ENCODE peak calls at places on chromosome 22, in ten cellular contexts. L is ovary, B is stomach, T is body of pancreas, E is PC-9, P is dorsolateral prefrontal cortex, S is tibial artery, D is RWPE1, I is adrenal gland, F is endodermal cell. Y is an unnamed sample.

GRCh38 chr22:49086606-49087157 is 741.0 kb downstream of the BRD1 start:
- DNase-seq in L (no peak), B (no peak), T (no peak), E (no peak), P (no peak), S (no peak), D (no peak), I (no peak), F (no peak), Y (no peak)

GRCh38 chr22:50143096-50143495 is 27.4 kb upstream of the PANX2 start:
- DNase-seq in L (no peak), B (no peak), T (no peak), E (no peak), P (no peak), S (no peak), D (no peak), I (no peak), F (no peak), Y (no peak)

GRCh38 chr22:19113429-19113828 is 8.8 kb downstream of the DGCR2 start:
- DNase-seq in L (no peak), B (no peak), T (no peak), E (no peak), P (no peak), S (no peak), D (no peak), I (no peak), F (no peak), Y (no peak)

GRCh38 chr22:39592104-39593060 is 21.8 kb downstream of the CACNA1I start:
- DNase-seq in L (peak), B (peak), T (peak), E (peak), P (no peak), S (no peak), D (peak), I (peak), F (peak), Y (no peak)

GRCh38 chr22:49900441-49901230 is 17.6 kb downstream of the ALG12 start:
- DNase-seq in L (no peak), B (no peak), T (no peak), E (no peak), P (peak), S (no peak), D (no peak), I (no peak), F (no peak), Y (no peak)

GRCh38 chr22:29782061-29782845 is 15.1 kb downstream of the UQCR10 start:
- DNase-seq in L (no peak), B (peak), T (peak), E (peak), P (peak), S (no peak), D (no peak), I (peak), F (peak), Y (peak)

GRCh38 chr22:20508815-20509271 is 1.4 kb downstream of the MED15 start:
- DNase-seq in L (no peak), B (no peak), T (no peak), E (no peak), P (no peak), S (no peak), D (no peak), I (no peak), F (no peak), Y (no peak)

GRCh38 chr22:22753526-22754267 is 109.3 kb downstream of the GGTLC2 start:
- DNase-seq in L (no peak), B (peak), T (peak), E (peak), P (peak), S (peak), D (peak), I (peak), F (peak), Y (no peak)

GRCh38 chr22:19086944-19087343 is 35.3 kb downstream of the DGCR2 start:
- DNase-seq in L (no peak), B (no peak), T (no peak), E (no peak), P (no peak), S (no peak), D (no peak), I (no peak), F (no peak), Y (no peak)

GRCh38 chr22:36741204-36741793 is 34.6 kb downstream of the IFT27 start:
- DNase-seq in L (no peak), B (peak), T (no peak), E (no peak), P (no peak), S (no peak), D (no peak), I (no peak), F (peak), Y (no peak)

GRCh38 chr22:27534720-27535125 is 266.8 kb downstream of the MN1 start:
- DNase-seq in L (no peak), B (no peak), T (no peak), E (no peak), P (no peak), S (no peak), D (no peak), I (no peak), F (no peak), Y (no peak)

GRCh38 chr22:39906207-39906606 is 5.3 kb downstream of the GRAP2 start:
- DNase-seq in L (no peak), B (no peak), T (no peak), E (no peak), P (no peak), S (no peak), D (no peak), I (no peak), F (no peak), Y (no peak)

GRCh38 chr22:17257091-17257490 is 37.9 kb upstream of the ADA2 start:
- DNase-seq in L (no peak), B (no peak), T (no peak), E (no peak), P (no peak), S (no peak), D (no peak), I (no peak), F (no peak), Y (no peak)

GRCh38 chr22:30304495-30305244 is 15.4 kb upstream of the CASTOR1 start:
- DNase-seq in L (no peak), B (peak), T (peak), E (peak), P (no peak), S (no peak), D (peak), I (peak), F (no peak), Y (no peak)

GRCh38 chr22:20181194-20181931 is 30.5 kb upstream of the CCDC188 start:
- DNase-seq in L (no peak), B (no peak), T (no peak), E (no peak), P (no peak), S (no peak), D (no peak), I (no peak), F (no peak), Y (no peak)

GRCh38 chr22:39910875-39911601 is 10.2 kb downstream of the GRAP2 start:
- DNase-seq in L (no peak), B (no peak), T (no peak), E (no peak), P (no peak), S (no peak), D (no peak), I (no peak), F (no peak), Y (no peak)

GRCh38 chr22:23376256-23376655 is 195.9 kb downstream of the BCR start:
- DNase-seq in L (no peak), B (no peak), T (no peak), E (peak), P (no peak), S (no peak), D (no peak), I (no peak), F (peak), Y (no peak)

GRCh38 chr22:17601031-17601430 is 27.5 kb downstream of the ATP6V1E1 start:
- DNase-seq in L (no peak), B (no peak), T (no peak), E (no peak), P (no peak), S (no peak), D (no peak), I (no peak), F (no peak), Y (no peak)

GRCh38 chr22:29450222-29450621 is 11.8 kb downstream of the RFPL1 start:
- DNase-seq in L (no peak), B (no peak), T (no peak), E (no peak), P (no peak), S (no peak), D (no peak), I (no peak), F (no peak), Y (no peak)

GRCh38 chr22:42939451-42939881 is 75.5 kb downstream of the PACSIN2 start:
- DNase-seq in L (no peak), B (no peak), T (no peak), E (no peak), P (no peak), S (no peak), D (no peak), I (no peak), F (peak), Y (no peak)

GRCh38 chr22:24433868-24434471 is 6.6 kb downstream of the ADORA2A start:
- DNase-seq in L (no peak), B (no peak), T (peak), E (no peak), P (no peak), S (no peak), D (no peak), I (peak), F (peak), Y (no peak)

GRCh38 chr22:20629401-20629800 is 122.0 kb downstream of the MED15 start:
- DNase-seq in L (no peak), B (no peak), T (no peak), E (no peak), P (no peak), S (no peak), D (no peak), I (no peak), F (no peak), Y (no peak)

GRCh38 chr22:30398685-30399680 is 2.2 kb downstream of the SEC14L2 start:
- DNase-seq in L (no peak), B (no peak), T (no peak), E (no peak), P (no peak), S (no peak), D (no peak), I (no peak), F (no peak), Y (no peak)

GRCh38 chr22:30015229-30015797 is 65.0 kb upstream of the HORMAD2 start:
- DNase-seq in L (no peak), B (no peak), T (no peak), E (no peak), P (no peak), S (no peak), D (no peak), I (no peak), F (no peak), Y (no peak)

GRCh38 chr22:36921309-36922096 is 8.1 kb downstream of the CSF2RB start:
- DNase-seq in L (no peak), B (peak), T (peak), E (no peak), P (no peak), S (peak), D (no peak), I (no peak), F (peak), Y (no peak)

DNA sequence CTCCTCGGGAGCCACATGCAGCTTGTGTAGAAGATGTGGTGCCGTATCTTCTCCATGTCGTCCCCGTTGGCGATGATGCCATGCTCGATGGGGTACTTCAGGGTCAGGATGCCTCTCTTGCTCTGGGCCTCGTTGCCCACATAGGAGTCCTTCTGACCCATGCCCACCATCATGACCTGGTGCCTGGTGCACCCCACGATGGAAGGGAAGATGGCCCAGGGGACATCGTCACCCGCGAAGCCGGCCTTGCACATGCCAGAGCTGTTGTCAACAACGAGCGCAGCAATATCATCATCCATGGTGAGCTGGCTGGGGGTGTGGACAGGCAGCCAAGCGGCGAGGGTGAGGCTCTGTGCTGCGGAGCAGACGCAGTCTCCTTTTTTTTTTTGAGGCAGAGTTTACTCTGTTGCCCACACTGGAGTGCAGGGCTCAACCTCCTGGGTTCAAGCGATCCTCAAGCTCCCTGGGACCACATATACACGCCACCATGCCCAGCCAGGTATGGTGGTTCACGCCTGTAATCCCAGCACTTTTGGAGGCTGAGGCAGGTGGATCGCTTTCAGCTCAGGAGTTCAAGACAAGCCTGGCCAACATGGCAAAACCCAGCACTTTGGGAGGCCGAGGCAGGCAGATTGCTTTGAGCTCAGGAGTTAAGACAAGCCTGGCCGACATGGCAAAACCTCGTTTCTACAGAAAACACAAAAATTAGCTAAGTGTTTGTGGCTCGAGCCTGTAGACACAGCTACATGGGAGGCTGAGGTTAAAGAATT is 17.3 kb upstream of the EP300 start:
- DNase-seq in L (no peak), B (no peak), T (no peak), E (no peak), P (no peak), S (no peak), D (no peak), I (no peak), F (no peak), Y (no peak)
- H3K27ac ChIP-seq in L (no peak), B (no peak), T (no peak), E (no peak), P (no peak), S (no peak), D (no peak), I (no peak), F (no peak), Y (no peak)

DNA sequence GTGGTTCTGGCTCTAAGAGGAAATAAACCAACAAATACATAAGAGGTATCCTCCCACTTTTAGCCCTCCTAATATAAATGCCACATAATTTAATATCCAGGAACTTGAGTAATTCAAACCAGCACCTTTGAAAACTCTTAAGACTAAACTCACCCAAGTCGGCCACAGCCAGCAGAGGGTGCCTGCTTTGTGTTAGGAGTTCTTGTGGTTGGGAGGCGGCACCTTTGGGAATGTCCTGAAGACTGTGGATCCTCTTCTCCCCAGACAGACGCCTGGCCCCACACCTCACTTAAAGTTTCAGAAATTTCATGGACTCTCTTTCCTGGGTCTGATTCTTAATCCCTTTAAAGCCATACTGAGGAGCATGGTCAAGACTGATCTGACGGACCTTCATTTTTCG is 169.0 kb downstream of the TBC1D22A start:
- DNase-seq in L (no peak), B (no peak), T (no peak), E (no peak), P (no peak), S (no peak), D (peak), I (no peak), F (peak), Y (no peak)
- TF ChIP-seq CTCF in L (no peak), B (no peak), T (no peak), E (no peak), P (no peak), S (no peak), D (no peak), I (no peak), F (peak), Y (no peak)

GRCh38 chr22:38311331-38311635 is 6.0 kb downstream of the CSNK1E start:
- DNase-seq in L (no peak), B (no peak), T (no peak), E (no peak), P (no peak), S (no peak), D (no peak), I (no peak), F (no peak), Y (no peak)
- H3K27ac ChIP-seq in L (peak), B (no peak), T (no peak), E (no peak), P (peak), S (peak), D (peak), I (peak), F (no peak), Y (peak)

DNA sequence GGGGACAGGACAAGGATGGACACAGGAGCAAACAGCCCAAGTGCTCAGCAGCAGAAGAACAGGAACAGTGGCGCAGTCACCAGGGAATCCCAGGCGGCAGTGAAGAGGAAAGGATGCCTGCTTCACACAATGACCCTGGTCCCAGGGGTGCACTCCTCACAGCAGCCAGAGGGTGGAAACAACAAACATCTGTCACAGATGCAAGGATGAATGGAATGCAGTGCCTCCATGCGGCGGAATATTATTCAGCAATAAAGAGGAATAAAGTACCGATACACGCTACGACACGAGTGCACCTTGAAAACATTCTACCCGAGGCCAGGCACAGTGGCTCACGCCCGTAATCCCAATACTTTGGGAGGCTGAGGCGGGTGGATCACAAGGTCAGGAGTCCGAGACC is 12.7 kb downstream of the CSNK1E start:
- DNase-seq in L (no peak), B (no peak), T (no peak), E (no peak), P (no peak), S (no peak), D (no peak), I (no peak), F (no peak), Y (peak)
- TF ChIP-seq CTCF in L (no peak), B (no peak), T (peak), E (no peak), P (peak), S (peak), D (no peak), I (peak), F (peak), Y (peak)

DNA sequence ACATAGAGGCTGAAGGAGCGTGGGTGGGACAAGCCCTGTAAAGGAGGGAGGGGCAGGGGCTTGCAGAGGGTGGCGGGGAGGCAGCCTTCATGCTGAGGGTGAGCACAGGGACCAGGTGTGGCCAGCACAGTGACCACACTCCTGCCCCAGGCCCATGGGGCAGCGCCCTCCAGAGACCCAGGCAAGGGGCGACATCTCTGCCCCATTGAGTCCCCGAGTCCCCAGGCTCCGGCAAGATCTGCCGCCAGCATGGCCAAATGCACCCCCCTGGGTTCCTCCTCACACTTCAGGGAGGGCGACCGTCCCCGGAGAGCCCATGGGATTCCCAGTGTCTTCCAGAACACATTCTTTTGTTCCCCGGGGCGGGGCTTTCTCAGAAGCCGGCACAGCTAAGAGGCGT is 362.5 kb downstream of the TBC1D22A start:
- DNase-seq in L (no peak), B (no peak), T (no peak), E (no peak), P (no peak), S (no peak), D (no peak), I (no peak), F (no peak), Y (no peak)
- H3K27ac ChIP-seq in L (no peak), B (no peak), T (no peak), E (no peak), P (no peak), S (no peak), D (peak), I (no peak), F (no peak), Y (no peak)

DNA sequence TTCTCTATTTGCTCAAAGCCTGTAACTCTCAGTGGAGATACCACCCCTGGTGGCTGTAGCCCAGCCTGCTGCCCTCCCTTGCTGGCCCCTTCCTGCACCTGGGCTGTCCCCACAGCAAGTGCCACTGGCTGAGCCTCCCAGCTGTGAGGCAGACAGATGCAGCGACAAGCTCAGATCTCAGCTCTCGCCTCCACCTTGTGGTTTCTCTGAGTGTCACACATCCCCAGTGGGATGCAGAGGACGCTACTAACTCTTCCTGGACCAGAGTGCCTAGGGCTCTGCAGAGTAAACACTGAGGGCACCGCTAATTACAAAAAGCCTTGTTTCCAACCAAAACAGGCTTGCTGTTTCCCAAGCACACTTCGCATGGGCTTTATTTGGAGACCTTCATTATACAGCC is 8.9 kb downstream of the YPEL1 start:
- DNase-seq in L (no peak), B (no peak), T (peak), E (no peak), P (no peak), S (no peak), D (no peak), I (no peak), F (peak), Y (no peak)
- TF ChIP-seq CTCF in L (no peak), B (no peak), T (peak), E (peak), P (no peak), S (no peak), D (peak), I (no peak), F (peak), Y (no peak)

GRCh38 chr22:44328326-44328725 is 15.6 kb upstream of the SHISAL1 start:
- DNase-seq in L (no peak), B (no peak), T (no peak), E (no peak), P (no peak), S (no peak), D (no peak), I (no peak), F (no peak), Y (no peak)

GRCh38 chr22:44330188-44330726 is 17.5 kb upstream of the SHISAL1 start:
- DNase-seq in L (no peak), B (no peak), T (no peak), E (no peak), P (no peak), S (no peak), D (no peak), I (no peak), F (no peak), Y (no peak)

GRCh38 chr22:44329179-44329796 is 16.5 kb upstream of the SHISAL1 start:
- DNase-seq in L (no peak), B (no peak), T (no peak), E (peak), P (no peak), S (no peak), D (no peak), I (no peak), F (no peak), Y (no peak)

GRCh38 chr22:44330727-44331660 is 18.2 kb upstream of the SHISAL1 start:
- DNase-seq in L (no peak), B (no peak), T (no peak), E (no peak), P (no peak), S (no peak), D (no peak), I (no peak), F (peak), Y (no peak)

GRCh38 chr22:44328762-44329161 is 16.0 kb upstream of the SHISAL1 start:
- DNase-seq in L (no peak), B (no peak), T (no peak), E (no peak), P (no peak), S (no peak), D (no peak), I (no peak), F (no peak), Y (no peak)
- H3K27ac ChIP-seq in L (no peak), B (no peak), T (no peak), E (no peak), P (no peak), S (no peak), D (peak), I (no peak), F (no peak), Y (no peak)

Y was measured in left ventricle myocardium inferior.